ENCODE peak calls at places on chromosomes 4 and X, in five cellular contexts. One of them, this sample, is unnamed. For H3K9me3, the result is how much of the 10 kb centered on the place peaks cover.

GRCh38 chr4:107050525-107051135 is 14.5 kb upstream of the DKK2 start:
- DNase-seq in K562: no peak
- DNase-seq in transverse colon: no peak
- DNase-seq in stomach: no peak
- DNase-seq in A549: peak
- DNase-seq in this sample: no peak

GRCh38 chr4:114728426-114728825 is 129.8 kb downstream of the UGT8 start:
- DNase-seq in K562: no peak
- DNase-seq in A549: no peak
- DNase-seq in stomach: no peak
- DNase-seq in transverse colon: no peak
- DNase-seq in this sample: no peak

GRCh38 chr4:102585329-102585728 is 84.2 kb downstream of the NFKB1 start:
- DNase-seq in stomach: no peak
- DNase-seq in A549: no peak
- DNase-seq in K562: no peak
- DNase-seq in transverse colon: no peak
- DNase-seq in this sample: no peak

GRCh38 chrX:37476571-37477188 is 94.8 kb upstream of the LANCL3 start:
- DNase-seq in stomach: no peak
- DNase-seq in transverse colon: no peak
- DNase-seq in A549: no peak
- DNase-seq in K562: no peak
- DNase-seq in this sample: no peak

GRCh38 chr4:2671267-2671895 is 84.8 kb downstream of the TNIP2 start:
- DNase-seq in transverse colon: no peak
- DNase-seq in K562: no peak
- DNase-seq in A549: no peak
- DNase-seq in stomach: peak
- DNase-seq in this sample: no peak

GRCh38 chr4:41110050-41110449 is 104.3 kb downstream of the APBB2 start:
- DNase-seq in stomach: no peak
- DNase-seq in A549: no peak
- DNase-seq in K562: no peak
- DNase-seq in transverse colon: no peak
- DNase-seq in this sample: no peak

GRCh38 chrX:71111141-71111843 is at the start of gene IL2RG:
- DNase-seq in K562: peak
- DNase-seq in transverse colon: peak
- DNase-seq in A549: no peak
- DNase-seq in stomach: peak
- DNase-seq in this sample: no peak

GRCh38 chrX:17474892-17475291 is 99.9 kb downstream of the NHS start:
- DNase-seq in K562: no peak
- DNase-seq in transverse colon: no peak
- DNase-seq in stomach: no peak
- DNase-seq in A549: peak
- DNase-seq in this sample: no peak

GRCh38 chr4:21476753-21477152 is 471.8 kb downstream of the KCNIP4 start:
- DNase-seq in K562: no peak
- DNase-seq in A549: no peak
- DNase-seq in transverse colon: no peak
- DNase-seq in stomach: no peak
- DNase-seq in this sample: no peak

GRCh38 chrX:155071694-155072215 is 447 bp downstream of the BRCC3 start:
- DNase-seq in stomach: no peak
- DNase-seq in K562: no peak
- DNase-seq in transverse colon: no peak
- DNase-seq in A549: no peak
- DNase-seq in this sample: no peak

GRCh38 chrX:151713859-151714258 is 2.0 kb upstream of the FATE1 start:
- DNase-seq in stomach: no peak
- DNase-seq in transverse colon: no peak
- DNase-seq in A549: peak
- DNase-seq in K562: peak
- DNase-seq in this sample: no peak

GRCh38 chrX:22666441-22666840 is 333.3 kb upstream of the DDX53 start:
- DNase-seq in K562: peak
- DNase-seq in A549: peak
- DNase-seq in transverse colon: no peak
- DNase-seq in stomach: no peak
- DNase-seq in this sample: no peak

GRCh38 chr4:120207021-120207420 is 140.4 kb upstream of the MAD2L1 start:
- DNase-seq in stomach: no peak
- DNase-seq in A549: no peak
- DNase-seq in transverse colon: no peak
- DNase-seq in K562: no peak
- DNase-seq in this sample: no peak

GRCh38 chr4:169005453-169006099 is 4.5 kb downstream of the CBR4 start:
- DNase-seq in A549: peak
- DNase-seq in stomach: no peak
- DNase-seq in transverse colon: no peak
- DNase-seq in K562: no peak
- DNase-seq in this sample: no peak

GRCh38 chrX:13428055-13428786 is 108.4 kb upstream of the ATXN3L start:
- DNase-seq in K562: no peak
- DNase-seq in transverse colon: no peak
- DNase-seq in A549: peak
- DNase-seq in stomach: no peak
- DNase-seq in this sample: no peak

GRCh38 chr4:4325321-4325720 is 35.3 kb downstream of the ZBTB49 start:
- DNase-seq in K562: no peak
- DNase-seq in stomach: no peak
- DNase-seq in transverse colon: no peak
- DNase-seq in A549: no peak
- DNase-seq in this sample: no peak

GRCh38 chr4:929970-930625 is 2.0 kb downstream of the GAK start:
- DNase-seq in A549: no peak
- DNase-seq in transverse colon: no peak
- DNase-seq in K562: no peak
- DNase-seq in stomach: peak
- DNase-seq in this sample: no peak

GRCh38 chr4:95290702-95291101 is 258.1 kb downstream of the UNC5C start:
- DNase-seq in transverse colon: no peak
- DNase-seq in K562: no peak
- DNase-seq in stomach: no peak
- DNase-seq in A549: no peak
- DNase-seq in this sample: no peak

GRCh38 chr4:37749398-37749988 is 63.3 kb upstream of the RELL1 start:
- DNase-seq in K562: no peak
- DNase-seq in stomach: no peak
- DNase-seq in transverse colon: no peak
- DNase-seq in A549: no peak
- DNase-seq in this sample: no peak

GRCh38 chr4:22999419-22999818 is 306.7 kb downstream of the GBA3 start:
- DNase-seq in A549: peak
- DNase-seq in transverse colon: no peak
- DNase-seq in K562: no peak
- DNase-seq in stomach: no peak
- DNase-seq in this sample: no peak

GRCh38 chr4:69875576-69875975 is 15.6 kb upstream of the SULT1E1 start:
- DNase-seq in K562: no peak
- DNase-seq in transverse colon: no peak
- DNase-seq in stomach: no peak
- DNase-seq in A549: no peak
- DNase-seq in this sample: no peak
- TF ChIP-seq POLR2A in K562: no peak
- TF ChIP-seq POLR2A in transverse colon: no peak
- TF ChIP-seq POLR2A in stomach: no peak
- TF ChIP-seq POLR2A in A549: no peak
- TF ChIP-seq POLR2A in this sample: no peak

GRCh38 chr4:84849051-84849640 is 117.3 kb downstream of the WDFY3 start:
- DNase-seq in A549: no peak
- DNase-seq in stomach: no peak
- DNase-seq in transverse colon: no peak
- DNase-seq in K562: no peak
- DNase-seq in this sample: no peak

GRCh38 chr4:84848432-84848831 is 118.1 kb downstream of the WDFY3 start:
- DNase-seq in A549: no peak
- DNase-seq in transverse colon: no peak
- DNase-seq in K562: no peak
- DNase-seq in stomach: no peak
- DNase-seq in this sample: no peak

GRCh38 chr4:84855774-84856173 is 110.7 kb downstream of the WDFY3 start:
- DNase-seq in A549: no peak
- DNase-seq in transverse colon: no peak
- DNase-seq in K562: no peak
- DNase-seq in stomach: no peak
- DNase-seq in this sample: no peak

GRCh38 chr4:84847978-84848377 is 118.5 kb downstream of the WDFY3 start:
- DNase-seq in stomach: no peak
- DNase-seq in K562: no peak
- DNase-seq in A549: no peak
- DNase-seq in transverse colon: no peak
- DNase-seq in this sample: no peak

DNA sequence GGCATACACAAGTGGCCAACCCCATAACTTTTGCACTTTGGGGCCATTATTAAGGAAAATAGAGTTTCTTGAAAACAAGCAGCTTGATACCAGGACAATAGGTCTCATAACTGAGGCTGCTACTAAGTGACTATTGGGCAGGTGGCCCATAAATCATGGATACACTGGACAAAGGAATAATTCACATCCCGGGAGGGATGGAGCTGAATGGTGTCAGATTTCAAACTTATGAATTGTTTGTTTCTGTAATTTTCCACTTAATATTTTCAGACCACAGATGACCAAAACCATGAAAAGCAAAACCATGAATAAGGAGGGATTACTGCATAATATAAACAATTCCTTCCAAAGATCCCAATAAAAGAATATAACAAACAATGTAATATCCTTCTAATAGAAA is 114.4 kb downstream of the WDFY3 start:
- DNase-seq in stomach: no peak
- DNase-seq in transverse colon: no peak
- DNase-seq in K562: no peak
- DNase-seq in A549: no peak
- DNase-seq in this sample: no peak
- TF ChIP-seq EP300 in stomach: no peak
- TF ChIP-seq EP300 in transverse colon: no peak
- TF ChIP-seq EP300 in K562: no peak
- TF ChIP-seq EP300 in A549: no peak
- TF ChIP-seq EP300 in this sample: no peak

GRCh38 chrX:48058621-48059295 is 12.7 kb downstream of the ZNF630 start:
- DNase-seq in K562: no peak
- DNase-seq in transverse colon: no peak
- DNase-seq in stomach: no peak
- DNase-seq in A549: no peak
- DNase-seq in this sample: no peak
- H3K9me3 ChIP-seq in K562: under half
- H3K9me3 ChIP-seq in transverse colon: under half
- H3K9me3 ChIP-seq in stomach: half or more
- H3K9me3 ChIP-seq in A549: under half
- H3K9me3 ChIP-seq in this sample: under half

GRCh38 chrX:132490086-132490419 is 1.2 kb upstream of the MBNL3 start:
- DNase-seq in stomach: no peak
- DNase-seq in K562: no peak
- DNase-seq in A549: no peak
- DNase-seq in transverse colon: peak
- DNase-seq in this sample: no peak

GRCh38 chrX:132491191-132491590 is 2.4 kb upstream of the MBNL3 start:
- DNase-seq in K562: no peak
- DNase-seq in A549: peak
- DNase-seq in transverse colon: peak
- DNase-seq in stomach: no peak
- DNase-seq in this sample: no peak

GRCh38 chrX:132488092-132488749 is 617 bp downstream of the MBNL3 start:
- DNase-seq in K562: no peak
- DNase-seq in A549: no peak
- DNase-seq in stomach: no peak
- DNase-seq in transverse colon: peak
- DNase-seq in this sample: no peak

GRCh38 chrX:132488819-132489255 is at the start of gene MBNL3:
- DNase-seq in transverse colon: peak
- DNase-seq in A549: peak
- DNase-seq in K562: no peak
- DNase-seq in stomach: peak
- DNase-seq in this sample: peak

DNA sequence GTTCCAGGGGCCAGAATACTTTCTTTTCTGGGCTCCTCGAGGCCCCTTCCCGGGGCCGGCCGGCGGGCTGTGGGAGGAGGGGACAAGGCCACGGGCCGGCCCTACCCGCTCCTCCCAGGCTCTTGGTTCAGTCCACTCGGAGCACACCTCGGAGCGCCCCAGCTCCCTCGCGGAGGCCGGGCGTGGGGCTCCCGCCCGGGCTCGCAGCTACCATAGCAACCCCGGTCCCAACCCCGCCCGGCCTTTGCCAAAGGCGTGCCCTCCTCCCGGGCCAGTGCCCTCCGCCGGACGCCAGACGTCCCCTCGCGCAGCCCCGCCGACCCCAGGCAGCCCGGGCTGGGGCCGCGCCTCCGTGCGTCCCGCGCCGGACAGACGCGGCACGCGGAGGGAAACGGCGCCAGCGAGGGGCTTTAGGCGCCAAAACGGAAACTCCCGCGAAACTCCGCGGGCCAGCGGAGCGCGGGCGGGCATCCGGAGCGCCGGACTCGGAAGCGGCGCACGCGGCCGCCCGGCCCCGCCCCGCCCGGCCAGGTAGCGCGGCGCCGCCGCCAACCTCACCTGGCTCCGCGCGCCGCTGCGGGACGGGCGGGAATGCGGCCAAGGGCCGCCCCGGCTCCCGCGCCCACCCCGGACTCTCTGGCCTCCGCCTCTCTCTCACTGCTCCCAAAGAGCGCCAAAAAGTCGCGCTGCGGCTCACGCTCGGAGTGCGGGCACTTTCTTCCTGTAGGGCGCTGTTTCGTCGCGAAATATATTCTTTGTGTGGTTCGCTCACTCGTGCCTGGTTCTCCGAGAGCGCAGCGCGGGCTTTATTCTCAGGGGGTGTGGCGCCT is 633 bp upstream of the MBNL3 start:
- DNase-seq in stomach: peak
- DNase-seq in K562: no peak
- DNase-seq in A549: peak
- DNase-seq in transverse colon: peak
- DNase-seq in this sample: peak
- TF ChIP-seq POLR2A in stomach: no peak
- TF ChIP-seq POLR2A in K562: no peak
- TF ChIP-seq POLR2A in A549: no peak
- TF ChIP-seq POLR2A in transverse colon: peak
- TF ChIP-seq POLR2A in this sample: no peak

GRCh38 chrX:9919632-9920172 is 47.5 kb upstream of the CLDN34 start:
- DNase-seq in stomach: no peak
- DNase-seq in A549: no peak
- DNase-seq in K562: no peak
- DNase-seq in transverse colon: no peak
- DNase-seq in this sample: no peak
- TF ChIP-seq EP300 in stomach: no peak
- TF ChIP-seq EP300 in A549: no peak
- TF ChIP-seq EP300 in K562: no peak
- TF ChIP-seq EP300 in transverse colon: no peak
- TF ChIP-seq EP300 in this sample: no peak

This sample was measured in suprapubic skin.